ENCODE peak calls at places on chromosomes 2 and 18, in four cellular contexts. T, A, X and S are unnamed samples.

GRCh38 chr2:46899053-46899452 is 16.6 kb downstream of the MCFD2 start:
- DNase-seq in T (no peak), A (no peak), X (no peak), S (no peak)

GRCh38 chr18:33578371-33579146 is 540 bp downstream of the ASXL3 start:
- DNase-seq in T (peak; percentile 41), A (no peak), X (no peak), S (peak; percentile 35)

GRCh38 chr2:63862802-63863201 is 21.1 kb downstream of the UGP2 start:
- DNase-seq in T (no peak), A (peak; percentile 66), X (no peak), S (no peak)

GRCh38 chr2:161625996-161626395 is 1.8 kb downstream of the SLC4A10 start:
- DNase-seq in T (no peak), A (no peak), X (no peak), S (no peak)

GRCh38 chr2:225354281-225354774 is 45.2 kb upstream of the NYAP2 start:
- DNase-seq in T (no peak), A (no peak), X (peak; percentile 49), S (no peak)

GRCh38 chr2:240402566-240403295 is 32.7 kb upstream of the GPC1 start:
- DNase-seq in T (no peak), A (no peak), X (no peak), S (peak; percentile 15)

GRCh38 chr2:231183851-231184250 is 14.6 kb upstream of the ARMC9 start:
- DNase-seq in T (no peak), A (no peak), X (no peak), S (no peak)

GRCh38 chr18:27785815-27786537 is 391.0 kb downstream of the CDH2 start:
- DNase-seq in T (no peak), A (no peak), X (no peak), S (no peak)

GRCh38 chr18:75624836-75625235 is 197.3 kb upstream of the SMIM21 start:
- DNase-seq in T (no peak), A (no peak), X (peak; percentile 24), S (no peak)

GRCh38 chr18:32922951-32923430 is 150.2 kb upstream of the KLHL14 start:
- DNase-seq in T (no peak), A (no peak), X (no peak), S (no peak)

GRCh38 chr18:3972291-3972985 is 482.7 kb downstream of the DLGAP1 start:
- DNase-seq in T (no peak), A (no peak), X (no peak), S (no peak)

GRCh38 chr2:106127282-106127771 is 66.8 kb downstream of the UXS1 start:
- DNase-seq in T (no peak), A (no peak), X (peak; percentile 28), S (no peak)

GRCh38 chr2:64595397-64596160 is 58.1 kb downstream of the SERTAD2 start:
- DNase-seq in T (no peak), A (no peak), X (peak; percentile 36), S (no peak)

GRCh38 chr2:83650897-83651296 is 808.2 kb downstream of the SUCLG1 start:
- DNase-seq in T (no peak), A (no peak), X (peak; percentile 63), S (no peak)

GRCh38 chr2:99864561-99865216 is 277.7 kb downstream of the AFF3 start:
- DNase-seq in T (no peak), A (no peak), X (peak; percentile 78), S (peak; percentile 21)

GRCh38 chr2:224689539-224689938 is 26.6 kb downstream of the CCDC195 start:
- DNase-seq in T (no peak), A (peak; percentile 20), X (no peak), S (no peak)

GRCh38 chr2:26035110-26035728 is 1.3 kb downstream of the RAB10 start:
- DNase-seq in T (no peak), A (no peak), X (no peak), S (no peak)

GRCh38 chr2:67836861-67837260 is 225.9 kb downstream of the C1D start:
- DNase-seq in T (no peak), A (no peak), X (no peak), S (no peak)

GRCh38 chr2:160156665-160157064 is 43.4 kb downstream of the ITGB6 start:
- DNase-seq in T (no peak), A (no peak), X (peak; percentile 52), S (no peak)